ENCODE peak calls at places on chromosomes 11 and 22, in five cellular contexts. P is CD4-positive, alpha-beta T cell; C is adipocyte; U is HT1080; M is pons. K is an unnamed sample.

GRCh38 chr11:66624450-66624849 is 8.0 kb downstream of the RBM14 start:
- DNase-seq in P (no peak), C (no peak), U (no peak), M (no peak), K (no peak)

GRCh38 chr11:72968395-72968794 is 154.2 kb downstream of the ATG16L2 start:
- DNase-seq in P (no peak), C (no peak), U (no peak), M (no peak), K (no peak)

GRCh38 chr11:67389477-67389876 is 2.3 kb upstream of the RAD9A start:
- DNase-seq in P (peak; percentile 51), C (peak; percentile 59), U (no peak), M (no peak), K (no peak)

GRCh38 chr11:104765401-104765800 is 132.9 kb downstream of the CASP12 start:
- DNase-seq in P (no peak), C (no peak), U (no peak), M (no peak), K (no peak)

GRCh38 chr11:8809185-8809584 is 101.8 kb upstream of the AKIP1 start:
- DNase-seq in P (no peak), C (peak; percentile 45), U (no peak), M (no peak), K (peak; percentile 23)

GRCh38 chr11:2996976-2997375 is 4.8 kb upstream of the NAP1L4 start:
- DNase-seq in P (no peak), C (no peak), U (no peak), M (no peak), K (no peak)

GRCh38 chr11:34358258-34358665 is 452 bp upstream of the ABTB2 start:
- DNase-seq in P (no peak), C (peak; percentile 67), U (peak; percentile 81), M (peak; percentile 55), K (peak; percentile 82)

GRCh38 chr22:46561435-46561905 is 24.1 kb upstream of the CELSR1 start:
- DNase-seq in P (no peak), C (no peak), U (peak; percentile 65), M (no peak), K (no peak)

GRCh38 chr11:102955624-102956023 is at the start of gene MMP13:
- DNase-seq in P (no peak), C (no peak), U (peak; percentile 67), M (no peak), K (peak; percentile 69)

GRCh38 chr22:37279469-37279868 is 2.8 kb upstream of the CYTH4 start:
- DNase-seq in P (no peak), C (no peak), U (no peak), M (no peak), K (no peak)

K was measured in mammary epithelial cell.